ENCODE peak calls at places on chromosomes 16 and 17, in five cellular contexts. One of them, this sample, is unnamed.

GRCh38 chr17:55990332-55991006 is 162.8 kb upstream of the ANKFN1 start:
- DNase-seq in breast epithelium: no peak
- DNase-seq in mammary epithelial cell: no peak
- DNase-seq in cardiac muscle cell: no peak
- DNase-seq in body of pancreas: no peak
- DNase-seq in this sample: no peak

GRCh38 chr17:77693301-77693700 is 265.2 kb upstream of the TNRC6C start:
- DNase-seq in breast epithelium: peak; percentile 29
- DNase-seq in mammary epithelial cell: no peak
- DNase-seq in cardiac muscle cell: no peak
- DNase-seq in body of pancreas: no peak
- DNase-seq in this sample: no peak

GRCh38 chr16:77836801-77837200 is 48.4 kb downstream of the VAT1L start:
- DNase-seq in breast epithelium: no peak
- DNase-seq in mammary epithelial cell: no peak
- DNase-seq in cardiac muscle cell: no peak
- DNase-seq in body of pancreas: no peak
- DNase-seq in this sample: no peak

GRCh38 chr17:82614095-82614631 is 34.1 kb downstream of the WDR45B start:
- DNase-seq in breast epithelium: no peak
- DNase-seq in mammary epithelial cell: no peak
- DNase-seq in cardiac muscle cell: no peak
- DNase-seq in body of pancreas: no peak
- DNase-seq in this sample: no peak

GRCh38 chr17:49337900-49338299 is 24.1 kb downstream of the ZNF652 start:
- DNase-seq in breast epithelium: no peak
- DNase-seq in mammary epithelial cell: no peak
- DNase-seq in cardiac muscle cell: peak; percentile 77
- DNase-seq in body of pancreas: no peak
- DNase-seq in this sample: no peak

GRCh38 chr16:82761236-82761635 is 134.5 kb downstream of the CDH13 start:
- DNase-seq in breast epithelium: peak; percentile 81
- DNase-seq in mammary epithelial cell: peak; percentile 70
- DNase-seq in cardiac muscle cell: peak; percentile 67
- DNase-seq in body of pancreas: peak; percentile 50
- DNase-seq in this sample: peak; percentile 41

GRCh38 chr16:80803341-80804060 is 897 bp downstream of the CDYL2 start:
- DNase-seq in breast epithelium: no peak
- DNase-seq in mammary epithelial cell: no peak
- DNase-seq in cardiac muscle cell: peak; percentile 25
- DNase-seq in body of pancreas: peak; percentile 40
- DNase-seq in this sample: no peak

GRCh38 chr17:64410750-64411490 is 20.3 kb upstream of the PECAM1 start:
- DNase-seq in breast epithelium: no peak
- DNase-seq in mammary epithelial cell: no peak
- DNase-seq in cardiac muscle cell: no peak
- DNase-seq in body of pancreas: no peak
- DNase-seq in this sample: no peak

GRCh38 chr16:19810817-19811731 is 73.6 kb downstream of the GPRC5B start:
- DNase-seq in breast epithelium: no peak
- DNase-seq in mammary epithelial cell: peak; percentile 73
- DNase-seq in cardiac muscle cell: peak; percentile 84
- DNase-seq in body of pancreas: no peak
- DNase-seq in this sample: peak; percentile 55

GRCh38 chr17:62064029-62064790 is 868 bp downstream of the MED13 start:
- DNase-seq in breast epithelium: no peak
- DNase-seq in mammary epithelial cell: peak; percentile 48
- DNase-seq in cardiac muscle cell: peak; percentile 32
- DNase-seq in body of pancreas: peak; percentile 37
- DNase-seq in this sample: no peak

GRCh38 chr16:68283840-68284595 is 19.7 kb downstream of the SLC7A6 start:
- DNase-seq in breast epithelium: no peak
- DNase-seq in mammary epithelial cell: no peak
- DNase-seq in cardiac muscle cell: no peak
- DNase-seq in body of pancreas: no peak
- DNase-seq in this sample: no peak

GRCh38 chr17:1087381-1088241 is 90.7 kb downstream of the TIMM22 start:
- DNase-seq in breast epithelium: peak; percentile 83
- DNase-seq in mammary epithelial cell: peak; percentile 77
- DNase-seq in cardiac muscle cell: no peak
- DNase-seq in body of pancreas: peak; percentile 97
- DNase-seq in this sample: no peak

GRCh38 chr17:49107211-49107557 is 25.4 kb upstream of the B4GALNT2 start:
- DNase-seq in breast epithelium: no peak
- DNase-seq in mammary epithelial cell: no peak
- DNase-seq in cardiac muscle cell: no peak
- DNase-seq in body of pancreas: no peak
- DNase-seq in this sample: no peak

GRCh38 chr17:40949406-40949805 is 12.0 kb upstream of the KRT23 start:
- DNase-seq in breast epithelium: no peak
- DNase-seq in mammary epithelial cell: no peak
- DNase-seq in cardiac muscle cell: no peak
- DNase-seq in body of pancreas: no peak
- DNase-seq in this sample: no peak
- H3K4me3 ChIP-seq in breast epithelium: no peak overlapping the region
- H3K4me3 ChIP-seq in mammary epithelial cell: no peak overlapping the region
- H3K4me3 ChIP-seq in cardiac muscle cell: no peak overlapping the region
- H3K4me3 ChIP-seq in body of pancreas: no peak overlapping the region
- H3K4me3 ChIP-seq in this sample: no peak overlapping the region

GRCh38 chr16:35841632-35842031 is 2382.2 kb downstream of the TP53TG3F start:
- DNase-seq in breast epithelium: no peak
- DNase-seq in mammary epithelial cell: no peak
- DNase-seq in cardiac muscle cell: no peak
- DNase-seq in body of pancreas: no peak
- DNase-seq in this sample: no peak
- H3K9me3 ChIP-seq in breast epithelium: no peaks in the 10 kb centered on the region
- H3K9me3 ChIP-seq in mammary epithelial cell: peaks cover 15% of the 10 kb centered on the region
- H3K9me3 ChIP-seq in cardiac muscle cell: peaks cover 2% of the 10 kb centered on the region
- H3K9me3 ChIP-seq in body of pancreas: no peaks in the 10 kb centered on the region
- H3K9me3 ChIP-seq in this sample: no peaks in the 10 kb centered on the region

GRCh38 chr17:44351961-44352921 is 7.1 kb downstream of the GRN start:
- DNase-seq in breast epithelium: no peak
- DNase-seq in mammary epithelial cell: no peak
- DNase-seq in cardiac muscle cell: no peak
- DNase-seq in body of pancreas: no peak
- DNase-seq in this sample: no peak

GRCh38 chr17:44352922-44353655 is 8.0 kb downstream of the GRN start:
- DNase-seq in breast epithelium: no peak
- DNase-seq in mammary epithelial cell: no peak
- DNase-seq in cardiac muscle cell: no peak
- DNase-seq in body of pancreas: no peak
- DNase-seq in this sample: no peak

GRCh38 chr17:44354582-44355309 is 8.9 kb downstream of the FAM171A2 start:
- DNase-seq in breast epithelium: no peak
- DNase-seq in mammary epithelial cell: no peak
- DNase-seq in cardiac muscle cell: peak; percentile 37
- DNase-seq in body of pancreas: peak; percentile 28
- DNase-seq in this sample: no peak

GRCh38 chr17:44355310-44355640 is 8.4 kb downstream of the FAM171A2 start:
- DNase-seq in breast epithelium: no peak
- DNase-seq in mammary epithelial cell: no peak
- DNase-seq in cardiac muscle cell: no peak
- DNase-seq in body of pancreas: no peak
- DNase-seq in this sample: no peak

DNA sequence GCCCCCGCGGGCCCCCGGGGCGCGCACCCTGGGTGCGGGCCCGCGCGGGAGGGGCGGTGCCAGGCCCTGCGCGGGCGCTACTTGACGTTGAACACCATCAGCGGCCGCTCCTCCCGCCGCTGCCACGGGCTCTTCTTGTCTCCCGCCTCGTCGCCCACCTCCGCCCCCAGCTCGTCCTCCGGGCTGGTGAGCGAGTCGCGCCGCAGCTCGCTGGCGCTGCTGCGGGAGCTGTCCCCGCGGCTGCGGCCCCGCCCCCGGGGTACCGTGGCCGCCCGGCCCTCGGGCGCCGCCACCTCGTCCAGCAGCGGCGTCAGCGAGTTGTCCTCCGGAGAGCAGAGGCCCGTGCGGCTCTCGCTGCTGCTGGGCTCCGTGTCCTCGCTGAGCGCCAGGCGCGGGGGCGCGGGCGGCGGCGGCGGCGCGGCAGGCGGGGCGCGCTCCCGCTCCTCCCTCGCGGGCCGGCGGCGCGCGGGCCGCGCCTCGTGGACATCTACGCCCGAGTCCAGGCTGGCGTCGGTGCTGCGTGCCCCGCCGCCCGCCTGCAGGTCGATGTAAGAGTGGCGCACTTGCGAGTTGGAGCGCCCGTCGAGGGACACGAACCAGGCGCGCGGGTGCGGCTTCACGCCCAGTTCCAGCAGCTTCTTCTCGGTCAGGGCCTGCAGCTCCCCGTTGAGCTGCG is 8.7 kb downstream of the GRN start:
- DNase-seq in breast epithelium: no peak
- DNase-seq in mammary epithelial cell: no peak
- DNase-seq in cardiac muscle cell: peak; percentile 26
- DNase-seq in body of pancreas: peak; percentile 23
- DNase-seq in this sample: no peak
- H3K4me3 ChIP-seq in breast epithelium: peak overlapping the region; percentile 53
- H3K4me3 ChIP-seq in mammary epithelial cell: peak overlapping the region; percentile 21
- H3K4me3 ChIP-seq in cardiac muscle cell: peak overlapping the region; percentile 21
- H3K4me3 ChIP-seq in body of pancreas: no peak overlapping the region
- H3K4me3 ChIP-seq in this sample: no peak overlapping the region

DNA sequence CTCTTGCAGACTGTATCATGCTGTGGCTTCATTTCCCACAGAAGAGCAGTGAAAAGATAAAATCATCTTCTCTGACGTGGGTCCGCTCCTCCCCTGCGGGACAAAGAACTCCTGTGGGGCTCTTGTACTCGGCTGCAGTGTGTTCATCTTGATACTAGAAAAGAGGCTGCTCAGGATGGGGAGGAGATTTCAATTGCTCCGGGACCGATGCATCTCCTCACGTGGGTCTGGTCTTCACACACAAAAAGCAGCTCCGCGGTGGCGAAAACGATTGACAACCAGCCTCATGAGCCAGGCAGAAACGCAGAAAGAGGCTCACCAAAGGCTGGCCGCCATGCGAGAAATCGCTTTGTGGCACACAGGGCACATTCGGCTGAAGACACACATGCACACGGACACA is 14.4 kb upstream of the KCNJ18 start:
- DNase-seq in breast epithelium: no peak
- DNase-seq in mammary epithelial cell: no peak
- DNase-seq in cardiac muscle cell: no peak
- DNase-seq in body of pancreas: no peak
- DNase-seq in this sample: no peak
- H3K9me3 ChIP-seq in breast epithelium: peaks cover 5% of the 10 kb centered on the region
- H3K9me3 ChIP-seq in mammary epithelial cell: peaks cover 44% of the 10 kb centered on the region
- H3K9me3 ChIP-seq in cardiac muscle cell: no peaks in the 10 kb centered on the region
- H3K9me3 ChIP-seq in body of pancreas: no peaks in the 10 kb centered on the region
- H3K9me3 ChIP-seq in this sample: peaks cover 30% of the 10 kb centered on the region

GRCh38 chr17:11334493-11334892 is 93.5 kb downstream of the SHISA6 start:
- DNase-seq in breast epithelium: no peak
- DNase-seq in mammary epithelial cell: no peak
- DNase-seq in cardiac muscle cell: no peak
- DNase-seq in body of pancreas: no peak
- DNase-seq in this sample: no peak

GRCh38 chr17:11332706-11333105 is 91.7 kb downstream of the SHISA6 start:
- DNase-seq in breast epithelium: no peak
- DNase-seq in mammary epithelial cell: no peak
- DNase-seq in cardiac muscle cell: no peak
- DNase-seq in body of pancreas: no peak
- DNase-seq in this sample: no peak

GRCh38 chr17:11330871-11331270 is 89.9 kb downstream of the SHISA6 start:
- DNase-seq in breast epithelium: no peak
- DNase-seq in mammary epithelial cell: no peak
- DNase-seq in cardiac muscle cell: peak; percentile 1
- DNase-seq in body of pancreas: no peak
- DNase-seq in this sample: no peak

GRCh38 chr17:11336290-11336995 is 95.4 kb downstream of the SHISA6 start:
- DNase-seq in breast epithelium: no peak
- DNase-seq in mammary epithelial cell: no peak
- DNase-seq in cardiac muscle cell: no peak
- DNase-seq in body of pancreas: no peak
- DNase-seq in this sample: no peak

DNA sequence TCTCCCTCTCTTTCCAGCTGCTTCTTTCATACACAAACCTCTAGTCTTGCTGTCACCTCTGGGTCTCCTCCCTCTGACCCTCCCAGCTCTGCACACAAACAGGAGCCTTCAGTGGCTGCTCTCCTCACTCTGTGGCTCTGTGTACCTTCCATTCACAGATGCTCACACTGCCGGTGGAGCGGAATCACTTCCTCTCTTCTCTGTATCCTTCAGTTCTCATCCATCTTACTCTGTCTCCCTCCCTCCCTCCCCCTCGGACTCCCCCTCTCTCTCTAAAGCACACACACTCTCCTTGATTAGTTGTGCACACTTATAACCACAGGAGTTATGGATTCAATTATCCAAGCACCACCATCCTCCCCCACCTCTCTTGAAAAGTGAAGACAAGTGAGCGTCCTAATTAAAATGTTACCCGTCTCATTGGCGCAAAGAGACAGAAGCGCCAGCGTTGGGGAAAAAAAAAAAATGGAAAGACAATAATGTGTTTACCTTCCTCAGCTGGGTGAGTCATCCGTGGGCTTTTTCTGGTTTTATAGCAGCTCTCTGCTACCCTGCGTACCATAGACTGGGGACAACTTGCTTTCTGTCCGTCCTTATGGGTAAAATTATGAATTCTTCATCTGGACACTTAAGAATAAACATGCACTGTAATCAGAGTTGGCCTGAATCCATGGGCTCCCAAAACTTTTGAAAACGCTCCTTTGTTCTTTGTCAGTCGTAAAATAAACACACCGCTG is 90.9 kb downstream of the SHISA6 start:
- DNase-seq in breast epithelium: no peak
- DNase-seq in mammary epithelial cell: no peak
- DNase-seq in cardiac muscle cell: no peak
- DNase-seq in body of pancreas: no peak
- DNase-seq in this sample: no peak
- H3K4me3 ChIP-seq in breast epithelium: no peak overlapping the region
- H3K4me3 ChIP-seq in mammary epithelial cell: no peak overlapping the region
- H3K4me3 ChIP-seq in cardiac muscle cell: no peak overlapping the region
- H3K4me3 ChIP-seq in body of pancreas: no peak overlapping the region
- H3K4me3 ChIP-seq in this sample: no peak overlapping the region

GRCh38 chr16:35748621-35749252 is 2289.3 kb downstream of the TP53TG3F start:
- DNase-seq in breast epithelium: no peak
- DNase-seq in mammary epithelial cell: no peak
- DNase-seq in cardiac muscle cell: no peak
- DNase-seq in body of pancreas: no peak
- DNase-seq in this sample: no peak
- H3K9me3 ChIP-seq in breast epithelium: peaks cover 55% of the 10 kb centered on the region
- H3K9me3 ChIP-seq in mammary epithelial cell: peaks cover 29% of the 10 kb centered on the region
- H3K9me3 ChIP-seq in cardiac muscle cell: no peaks in the 10 kb centered on the region
- H3K9me3 ChIP-seq in body of pancreas: no peaks in the 10 kb centered on the region
- H3K9me3 ChIP-seq in this sample: no peaks in the 10 kb centered on the region

GRCh38 chr16:84640145-84640544 is 8.2 kb upstream of the KLHL36 start:
- DNase-seq in breast epithelium: no peak
- DNase-seq in mammary epithelial cell: no peak
- DNase-seq in cardiac muscle cell: no peak
- DNase-seq in body of pancreas: no peak
- DNase-seq in this sample: no peak

GRCh38 chr16:84643180-84643583 is 5.1 kb upstream of the KLHL36 start:
- DNase-seq in breast epithelium: peak; percentile 71
- DNase-seq in mammary epithelial cell: peak; percentile 88
- DNase-seq in cardiac muscle cell: peak; percentile 92
- DNase-seq in body of pancreas: peak; percentile 70
- DNase-seq in this sample: peak; percentile 83

GRCh38 chr16:84643677-84644076 is 4.6 kb upstream of the KLHL36 start:
- DNase-seq in breast epithelium: no peak
- DNase-seq in mammary epithelial cell: peak; percentile 45
- DNase-seq in cardiac muscle cell: no peak
- DNase-seq in body of pancreas: no peak
- DNase-seq in this sample: no peak

GRCh38 chr16:84638195-84638806 is 10.0 kb upstream of the KLHL36 start:
- DNase-seq in breast epithelium: no peak
- DNase-seq in mammary epithelial cell: no peak
- DNase-seq in cardiac muscle cell: no peak
- DNase-seq in body of pancreas: no peak
- DNase-seq in this sample: no peak

GRCh38 chr16:84641643-84642358 is 6.5 kb upstream of the KLHL36 start:
- DNase-seq in breast epithelium: no peak
- DNase-seq in mammary epithelial cell: no peak
- DNase-seq in cardiac muscle cell: no peak
- DNase-seq in body of pancreas: no peak
- DNase-seq in this sample: no peak
- H3K4me3 ChIP-seq in breast epithelium: no peak overlapping the region
- H3K4me3 ChIP-seq in mammary epithelial cell: no peak overlapping the region
- H3K4me3 ChIP-seq in cardiac muscle cell: no peak overlapping the region
- H3K4me3 ChIP-seq in body of pancreas: no peak overlapping the region
- H3K4me3 ChIP-seq in this sample: peak overlapping the region; percentile 27